ENCODE peak calls at places on chromosomes 5 and 9, in six cellular contexts. T is nephron progenitor cell; N is naive thymus-derived CD4-positive, alpha-beta T cell; A is NCI-H1105; S is ovary; W is amniotic stem cell. C is an unnamed sample.

GRCh38 chr5:146588331-146588730 is 72.3 kb upstream of the GPR151 start:
- DNase-seq in T (no peak), N (no peak), A (no peak), S (no peak), W (no peak), C (no peak)

GRCh38 chr5:178205749-178206047 is 1.4 kb downstream of the HNRNPAB start:
- DNase-seq in T (no peak), N (no peak), A (no peak), S (no peak), W (no peak), C (no peak)

GRCh38 chr5:418681-419121 is 24.3 kb upstream of the EXOC3 start:
- DNase-seq in T (no peak), N (no peak), A (no peak), S (no peak), W (no peak), C (no peak)

GRCh38 chr5:38551020-38552017 is 5.1 kb downstream of the LIFR start:
- DNase-seq in T (no peak), N (no peak), A (peak), S (no peak), W (peak), C (no peak)

GRCh38 chr5:151079838-151080619 is 805 bp downstream of the TNIP1 start:
- DNase-seq in T (no peak), N (no peak), A (no peak), S (no peak), W (no peak), C (no peak)

GRCh38 chr5:10250804-10251276 is 760 bp downstream of the CCT5 start:
- DNase-seq in T (no peak), N (peak), A (no peak), S (no peak), W (no peak), C (peak)

GRCh38 chr5:159133041-159133741 is 33.5 kb upstream of the EBF1 start:
- DNase-seq in T (no peak), N (peak), A (no peak), S (peak), W (peak), C (peak)

GRCh38 chr5:96172436-96172835 is 210.8 kb upstream of the ELL2 start:
- DNase-seq in T (no peak), N (no peak), A (no peak), S (no peak), W (peak), C (no peak)

GRCh38 chr9:132673355-132673754 is 3.1 kb downstream of the GTF3C4 start:
- DNase-seq in T (no peak), N (no peak), A (no peak), S (no peak), W (peak), C (peak)

GRCh38 chr9:95091971-95092320 is 225.6 kb downstream of the FANCC start:
- DNase-seq in T (no peak), N (no peak), A (no peak), S (no peak), W (no peak), C (no peak)